ENCODE peak calls at places on chromosomes 11 and 22, in nine cellular contexts. W is lung, H is endothelial cell, F is A549, K is Calu3, B is OCI-LY7, E is PC-3, D is cardiac muscle cell, R is type B pancreatic cell. P is an unnamed sample.

GRCh38 chr11:103862049-103862826 is 174.2 kb upstream of the DDI1 start:
- DNase-seq in W (no peak), H (no peak), F (no peak), K (no peak), B (peak), E (no peak), D (no peak), R (no peak), P (peak)

GRCh38 chr11:130560000-130560852 is 111.8 kb downstream of the ADAMTS15 start:
- DNase-seq in W (no peak), H (no peak), F (no peak), K (no peak), B (no peak), E (no peak), D (peak), R (no peak), P (no peak)

GRCh38 chr11:30585892-30586250 is 282 bp downstream of the MPPED2 start:
- DNase-seq in W (no peak), H (peak), F (no peak), K (peak), B (no peak), E (no peak), D (peak), R (no peak), P (peak)

GRCh38 chr22:50482107-50483074 is 1.0 kb downstream of the ADM2 start:
- DNase-seq in W (no peak), H (no peak), F (no peak), K (no peak), B (no peak), E (no peak), D (no peak), R (no peak), P (no peak)

GRCh38 chr11:3971756-3972404 is 116.4 kb downstream of the STIM1 start:
- DNase-seq in W (no peak), H (no peak), F (peak), K (no peak), B (no peak), E (peak), D (peak), R (no peak), P (no peak)

GRCh38 chr11:10725114-10725906 is 25.7 kb upstream of the CTR9 start:
- DNase-seq in W (no peak), H (no peak), F (no peak), K (no peak), B (no peak), E (peak), D (peak), R (no peak), P (no peak)

GRCh38 chr11:68839953-68840641 is 1.6 kb downstream of the CPT1A start:
- DNase-seq in W (no peak), H (no peak), F (no peak), K (no peak), B (peak), E (peak), D (peak), R (no peak), P (no peak)

GRCh38 chr22:28231423-28231822 is 312.4 kb upstream of the PITPNB start:
- DNase-seq in W (no peak), H (no peak), F (no peak), K (no peak), B (no peak), E (no peak), D (peak), R (no peak), P (peak)

GRCh38 chr11:40129276-40129675 is 1330.2 kb downstream of the LRRC4C start:
- DNase-seq in W (no peak), H (no peak), F (peak), K (no peak), B (no peak), E (peak), D (peak), R (no peak), P (peak)

GRCh38 chr11:114296190-114296978 is at the start of gene NNMT:
- DNase-seq in W (peak), H (no peak), F (peak), K (peak), B (no peak), E (peak), D (peak), R (no peak), P (no peak)

GRCh38 chr11:66346476-66347424 is 679 bp downstream of the B4GAT1 start:
- DNase-seq in W (no peak), H (no peak), F (no peak), K (no peak), B (no peak), E (no peak), D (no peak), R (no peak), P (no peak)

GRCh38 chr11:32079511-32079910 is 11.4 kb upstream of the RCN1 start:
- DNase-seq in W (no peak), H (no peak), F (no peak), K (no peak), B (no peak), E (no peak), D (no peak), R (no peak), P (no peak)

GRCh38 chr11:61827573-61828378 is at the start of gene FADS2:
- DNase-seq in W (peak), H (peak), F (peak), K (peak), B (no peak), E (peak), D (peak), R (peak), P (peak)

GRCh38 chr11:123532131-123532530 is 102.1 kb downstream of the GRAMD1B start:
- DNase-seq in W (no peak), H (no peak), F (no peak), K (no peak), B (no peak), E (peak), D (no peak), R (no peak), P (no peak)

GRCh38 chr11:112219476-112220232 is 6.6 kb upstream of the PTS start:
- DNase-seq in W (no peak), H (peak), F (peak), K (peak), B (peak), E (peak), D (peak), R (no peak), P (peak)

GRCh38 chr22:21760640-21761039 is 25.0 kb upstream of the YPEL1 start:
- DNase-seq in W (no peak), H (no peak), F (no peak), K (no peak), B (no peak), E (peak), D (peak), R (no peak), P (no peak)

GRCh38 chr11:122642472-122642922 is 13.0 kb upstream of the UBASH3B start:
- DNase-seq in W (no peak), H (no peak), F (peak), K (peak), B (no peak), E (peak), D (peak), R (no peak), P (no peak)

GRCh38 chr11:64772318-64773018 is 5.9 kb downstream of the SF1 start:
- DNase-seq in W (no peak), H (no peak), F (no peak), K (no peak), B (peak), E (no peak), D (no peak), R (no peak), P (no peak)

GRCh38 chr22:45678961-45679912 is 7.6 kb downstream of the ATXN10 start:
- DNase-seq in W (no peak), H (no peak), F (no peak), K (no peak), B (no peak), E (peak), D (no peak), R (no peak), P (no peak)

GRCh38 chr22:25839755-25840154 is 97.8 kb downstream of the MYO18B start:
- DNase-seq in W (no peak), H (no peak), F (no peak), K (no peak), B (no peak), E (no peak), D (no peak), R (no peak), P (no peak)

GRCh38 chr11:130636672-130637463 is 188.4 kb downstream of the ADAMTS15 start:
- DNase-seq in W (no peak), H (no peak), F (peak), K (peak), B (no peak), E (peak), D (peak), R (no peak), P (no peak)

GRCh38 chr11:94638902-94639373 is 71.8 kb downstream of the PIWIL4 start:
- DNase-seq in W (no peak), H (no peak), F (no peak), K (no peak), B (no peak), E (no peak), D (peak), R (no peak), P (no peak)

GRCh38 chr11:93611836-93612677 is 49.4 kb upstream of the CEP295 start:
- DNase-seq in W (no peak), H (no peak), F (no peak), K (peak), B (no peak), E (no peak), D (no peak), R (no peak), P (no peak)

GRCh38 chr11:94473177-94473799 is 20.4 kb downstream of the MRE11 start:
- DNase-seq in W (no peak), H (no peak), F (no peak), K (no peak), B (no peak), E (no peak), D (peak), R (no peak), P (no peak)

GRCh38 chr22:38696606-38697005 is 4.1 kb downstream of the JOSD1 start:
- DNase-seq in W (no peak), H (no peak), F (peak), K (peak), B (no peak), E (peak), D (peak), R (no peak), P (no peak)

GRCh38 chr11:128165572-128165971 is 421.8 kb downstream of the ETS1 start:
- DNase-seq in W (no peak), H (no peak), F (no peak), K (no peak), B (no peak), E (no peak), D (no peak), R (no peak), P (no peak)

GRCh38 chr11:66510271-66510989 is at the start of gene BBS1:
- DNase-seq in W (peak), H (peak), F (peak), K (peak), B (peak), E (peak), D (peak), R (peak), P (peak)

GRCh38 chr11:11786771-11787170 is 55.0 kb upstream of the USP47 start:
- DNase-seq in W (no peak), H (peak), F (peak), K (peak), B (no peak), E (peak), D (peak), R (no peak), P (no peak)

GRCh38 chr22:36156119-36156514 is 4.4 kb downstream of the APOL3 start:
- DNase-seq in W (no peak), H (no peak), F (no peak), K (no peak), B (no peak), E (no peak), D (no peak), R (no peak), P (no peak)

GRCh38 chr11:1151366-1152315 is 6.1 kb upstream of the MUC5AC start:
- DNase-seq in W (no peak), H (no peak), F (peak), K (peak), B (no peak), E (peak), D (no peak), R (peak), P (no peak)

DNA sequence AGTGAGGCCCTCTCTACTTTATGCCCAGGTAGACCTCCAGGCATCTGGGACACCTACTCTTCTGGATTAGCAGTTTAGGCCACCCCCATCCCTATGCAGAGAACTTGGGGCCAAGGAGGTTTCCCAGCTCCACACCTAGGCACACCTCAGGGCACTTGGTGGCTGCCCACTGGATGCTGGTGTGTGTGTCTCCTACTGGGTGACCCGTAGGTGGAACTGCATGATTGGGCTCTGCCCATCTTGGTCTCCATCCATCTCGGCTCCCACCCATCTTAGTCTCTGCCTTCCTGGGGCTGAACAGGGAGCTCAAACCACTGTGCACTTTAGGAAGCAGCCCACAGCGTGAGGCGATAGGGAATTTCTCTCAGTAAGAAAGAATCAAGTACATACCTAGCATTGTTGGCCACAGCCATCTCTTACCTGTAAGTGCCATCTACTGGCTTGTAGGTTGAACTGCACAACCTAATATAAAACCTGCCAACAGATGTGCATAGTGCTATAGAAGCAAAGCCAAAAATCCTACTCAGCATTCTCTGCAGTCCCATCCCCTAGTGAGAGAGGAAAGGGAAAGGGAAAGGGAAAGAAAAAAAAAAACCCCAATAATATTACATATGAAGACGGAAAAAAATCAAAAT is 61.6 kb upstream of the PTPN5 start:
- DNase-seq in W (no peak), H (peak), F (peak), K (peak), B (peak), E (peak), D (peak), R (no peak), P (no peak)
- TF ChIP-seq CTCF in W (no peak), H (peak), F (peak), K (peak), B (peak), E (peak), D (peak), R (peak), P (peak)

DNA sequence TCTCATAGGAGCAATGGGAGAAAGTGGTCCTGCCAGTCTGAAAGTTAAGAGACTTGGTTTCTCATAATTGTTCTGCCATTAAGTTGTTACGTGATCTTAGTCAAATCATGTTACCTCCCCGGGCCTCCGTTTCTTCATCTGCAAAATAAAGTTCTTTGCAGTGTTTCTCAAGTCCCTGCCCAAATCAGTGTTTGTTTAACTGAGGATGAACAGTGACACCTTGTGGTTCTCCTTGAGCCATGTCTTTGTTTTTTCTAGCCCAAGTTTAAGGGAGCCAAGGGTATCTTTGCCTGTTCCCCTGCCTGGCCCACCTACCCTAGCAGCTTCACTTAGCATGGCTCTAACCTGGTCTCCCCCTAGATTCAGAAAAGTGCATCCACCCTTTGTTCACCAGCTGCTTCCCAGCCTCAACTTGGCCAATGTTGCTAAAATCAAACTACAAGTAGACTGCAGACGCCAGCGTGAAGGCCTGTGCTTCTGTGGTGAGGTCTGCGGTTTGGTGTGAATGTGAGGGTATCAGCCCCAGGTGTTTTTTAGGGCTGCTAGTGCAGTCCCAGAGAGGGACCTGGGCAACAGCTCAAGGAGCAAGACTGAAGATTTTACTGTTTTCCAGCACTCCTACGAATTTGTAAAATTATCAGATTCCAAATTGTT is 35.5 kb downstream of the FZD4 start:
- DNase-seq in W (no peak), H (peak), F (peak), K (no peak), B (peak), E (peak), D (peak), R (no peak), P (no peak)
- TF ChIP-seq CTCF in W (peak), H (peak), F (peak), K (peak), B (peak), E (peak), D (peak), R (peak), P (peak)

DNA sequence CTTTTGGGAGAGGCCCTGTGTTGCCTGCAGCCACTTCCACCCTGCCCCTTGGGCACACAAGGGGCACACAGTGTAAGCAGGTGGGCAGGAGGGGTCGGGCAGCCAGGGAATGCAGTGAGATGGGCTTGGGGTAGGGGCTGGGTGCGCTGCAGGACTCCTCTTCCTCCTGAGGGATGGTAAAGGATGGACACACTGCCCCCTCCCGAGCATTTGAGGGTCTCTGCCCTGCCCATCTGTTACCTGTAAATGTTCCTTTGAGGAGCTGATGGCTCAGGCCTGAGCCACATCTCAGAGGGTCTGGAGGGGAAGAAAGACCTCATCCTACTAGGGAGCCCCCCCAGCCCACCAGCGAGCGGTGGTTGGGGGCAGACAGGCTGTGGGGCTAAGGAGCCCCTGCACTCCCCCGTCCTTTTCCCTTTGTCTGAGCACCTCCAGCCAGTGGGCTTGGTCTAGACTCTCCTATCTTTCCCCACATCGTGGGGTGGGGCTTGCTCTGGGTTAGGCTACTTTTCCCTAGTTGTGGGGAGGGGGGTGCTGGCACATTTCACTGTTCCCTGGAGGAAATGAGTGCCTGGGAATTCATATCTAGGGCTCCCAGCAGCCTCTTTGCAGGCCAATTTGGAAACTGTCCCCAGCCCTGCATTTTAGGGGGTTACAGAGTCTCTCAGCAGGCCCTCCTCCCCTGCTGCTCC is 1.7 kb upstream of the TSSC4 start:
- DNase-seq in W (no peak), H (no peak), F (no peak), K (no peak), B (no peak), E (no peak), D (no peak), R (no peak), P (no peak)
- TF ChIP-seq CTCF in W (no peak), H (no peak), F (no peak), K (no peak), B (peak), E (no peak), D (no peak), R (no peak), P (no peak)

DNA sequence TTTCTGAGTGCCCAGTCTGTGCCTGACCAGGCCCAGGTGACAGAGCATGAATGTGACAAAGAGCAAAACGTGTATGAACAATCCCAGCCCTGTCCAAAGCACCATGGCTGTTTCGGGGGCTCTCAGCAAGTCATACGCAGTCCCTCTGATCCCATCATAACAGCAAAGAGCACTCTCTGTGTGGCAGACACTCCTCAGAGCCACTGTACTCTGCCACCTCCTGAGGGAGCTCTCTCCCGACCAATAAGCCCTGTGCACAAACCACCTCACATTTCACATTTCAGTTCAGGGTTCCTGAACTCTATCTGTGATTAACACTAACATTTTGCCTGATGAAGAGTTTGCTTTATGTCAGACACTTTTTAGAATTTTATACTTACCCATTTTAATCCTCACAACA is 6.6 kb downstream of the DGCR2 start:
- DNase-seq in W (no peak), H (no peak), F (no peak), K (no peak), B (peak), E (no peak), D (no peak), R (no peak), P (no peak)
- TF ChIP-seq CTCF in W (no peak), H (no peak), F (no peak), K (no peak), B (peak), E (peak), D (no peak), R (no peak), P (no peak)

GRCh38 chr11:124934862-124935547 is 842 bp downstream of the HEPACAM start:
- DNase-seq in W (no peak), H (no peak), F (peak), K (no peak), B (no peak), E (peak), D (peak), R (no peak), P (no peak)
- TF ChIP-seq CTCF in W (no peak), H (no peak), F (no peak), K (no peak), B (peak), E (peak), D (peak), R (peak), P (no peak)

DNA sequence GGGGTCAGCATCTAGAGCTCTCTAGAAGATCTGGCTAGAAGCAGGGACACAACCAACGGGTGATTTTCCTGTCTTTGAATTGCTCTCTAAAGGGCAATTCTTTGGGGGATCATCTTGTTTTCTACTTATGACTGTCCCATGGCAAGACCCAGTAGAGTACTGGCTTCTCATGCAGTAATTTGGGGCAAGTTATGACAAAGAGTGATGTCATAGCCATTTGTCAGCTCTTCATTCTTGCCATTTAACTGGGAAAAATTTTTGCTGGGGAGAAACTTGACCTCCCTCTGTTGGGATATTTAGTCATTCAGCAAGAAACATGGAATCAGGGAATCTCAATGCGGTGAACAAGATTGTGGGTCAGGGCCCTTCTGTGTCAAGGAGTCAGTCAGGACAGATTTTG is 80.4 kb downstream of the SLC1A2 start:
- DNase-seq in W (no peak), H (no peak), F (no peak), K (no peak), B (no peak), E (no peak), D (no peak), R (no peak), P (no peak)
- TF ChIP-seq CTCF in W (no peak), H (no peak), F (no peak), K (no peak), B (no peak), E (no peak), D (no peak), R (no peak), P (no peak)